ENCODE peak calls at places on chromosomes 11 and 22, in five cellular contexts. L is mammary epithelial cell, P is A549, D is HCT116, E is uterus. X is an unnamed sample.

GRCh38 chr11:60955566-60955965 is 3.6 kb upstream of the SLC15A3 start:
- DNase-seq in L (no peak), P (no peak), D (no peak), E (no peak), X (no peak)

GRCh38 chr11:290621-291231 is 1.8 kb downstream of the PGGHG start:
- DNase-seq in L (no peak), P (no peak), D (no peak), E (no peak), X (peak; percentile 59)

GRCh38 chr22:27913162-27913741 is 5.8 kb downstream of the PITPNB start:
- DNase-seq in L (no peak), P (no peak), D (no peak), E (no peak), X (no peak)

GRCh38 chr11:76838422-76839068 is 22.2 kb upstream of the ACER3 start:
- DNase-seq in L (no peak), P (peak; percentile 41), D (no peak), E (no peak), X (no peak)

GRCh38 chr22:26587991-26588613 is 1.8 kb downstream of the TPST2 start:
- DNase-seq in L (no peak), P (no peak), D (no peak), E (no peak), X (no peak)

GRCh38 chr11:18369398-18369797 is 25.0 kb upstream of the LDHA start:
- DNase-seq in L (no peak), P (no peak), D (no peak), E (no peak), X (no peak)

GRCh38 chr22:22237521-22237920 is 7.1 kb upstream of the VPREB1 start:
- DNase-seq in L (no peak), P (no peak), D (no peak), E (no peak), X (no peak)

GRCh38 chr11:66157182-66157864 is 87.3 kb downstream of the PACS1 start:
- DNase-seq in L (no peak), P (no peak), D (no peak), E (no peak), X (no peak)

GRCh38 chr22:38069372-38070249 is 12.4 kb downstream of the PICK1 start:
- DNase-seq in L (no peak), P (no peak), D (no peak), E (peak; percentile 74), X (no peak)

GRCh38 chr22:25172153-25172552 is 27.5 kb upstream of the CRYBB3 start:
- DNase-seq in L (no peak), P (peak; percentile 7), D (peak; percentile 8), E (no peak), X (peak; percentile 69)

GRCh38 chr11:68940651-68941323 is 37.1 kb downstream of the IGHMBP2 start:
- DNase-seq in L (no peak), P (no peak), D (no peak), E (no peak), X (no peak)

GRCh38 chr11:63999349-64000025 is 13.2 kb downstream of the OTUB1 start:
- DNase-seq in L (peak; percentile 89), P (no peak), D (no peak), E (peak; percentile 69), X (no peak)

GRCh38 chr22:20514658-20515406 is 7.4 kb downstream of the MED15 start:
- DNase-seq in L (peak; percentile 92), P (no peak), D (no peak), E (peak; percentile 31), X (no peak)

GRCh38 chr11:63705526-63705925 is 24.2 kb downstream of the RTN3 start:
- DNase-seq in L (no peak), P (no peak), D (no peak), E (no peak), X (no peak)

GRCh38 chr11:57277845-57278720 is 41.0 kb upstream of the APLNR start:
- DNase-seq in L (peak; percentile 64), P (peak; percentile 81), D (peak; percentile 69), E (peak; percentile 71), X (peak; percentile 75)

GRCh38 chr22:46083383-46084350 is 66.7 kb upstream of the PPARA start:
- DNase-seq in L (peak; percentile 32), P (no peak), D (no peak), E (peak; percentile 27), X (peak; percentile 48)

GRCh38 chr11:105738972-105739574 is 129.2 kb downstream of the GRIA4 start:
- DNase-seq in L (no peak), P (no peak), D (no peak), E (no peak), X (no peak)

GRCh38 chr22:48695251-48695650 is 1132.4 kb downstream of the BRD1 start:
- DNase-seq in L (no peak), P (no peak), D (no peak), E (no peak), X (no peak)

GRCh38 chr11:13962562-13963168 is at the start of gene SPON1:
- DNase-seq in L (peak; percentile 27), P (no peak), D (no peak), E (peak; percentile 63), X (peak; percentile 68)

GRCh38 chr11:134050541-134051383 is 18.1 kb upstream of the JAM3 start:
- DNase-seq in L (peak; percentile 34), P (peak; percentile 55), D (peak; percentile 33), E (peak; percentile 81), X (peak; percentile 86)

GRCh38 chr11:80502511-80502910 is 1061.7 kb upstream of the TENM4 start:
- DNase-seq in L (no peak), P (no peak), D (no peak), E (no peak), X (no peak)

GRCh38 chr22:48239461-48240164 is 1477.2 kb downstream of the TBC1D22A start:
- DNase-seq in L (no peak), P (no peak), D (no peak), E (no peak), X (no peak)

GRCh38 chr22:42432020-42432596 is at the start of gene NFAM1:
- DNase-seq in L (no peak), P (no peak), D (no peak), E (no peak), X (peak; percentile 81)

GRCh38 chr22:19807914-19808872 is 46.5 kb downstream of the GNB1L start:
- DNase-seq in L (no peak), P (no peak), D (no peak), E (peak; percentile 10), X (no peak)

GRCh38 chr11:122697636-122698167 is 42.2 kb downstream of the UBASH3B start:
- DNase-seq in L (peak; percentile 77), P (peak; percentile 28), D (no peak), E (no peak), X (no peak)

GRCh38 chr11:62501432-62501891 is 45.1 kb downstream of the AHNAK start:
- DNase-seq in L (no peak), P (no peak), D (no peak), E (no peak), X (no peak)

GRCh38 chr22:50583294-50583865 is 731 bp upstream of the CHKB start:
- DNase-seq in L (no peak), P (no peak), D (no peak), E (no peak), X (peak; percentile 58)

GRCh38 chr11:16226245-16226644 is 130.1 kb downstream of the SOX6 start:
- DNase-seq in L (peak; percentile 37), P (peak; percentile 3), D (no peak), E (no peak), X (peak; percentile 56)

GRCh38 chr11:92707665-92708064 is 261.8 kb upstream of the MTNR1B start:
- DNase-seq in L (no peak), P (no peak), D (no peak), E (no peak), X (no peak)

GRCh38 chr22:22023581-22024137 is 41.1 kb upstream of the TOP3B start:
- DNase-seq in L (no peak), P (no peak), D (no peak), E (no peak), X (no peak)

DNA sequence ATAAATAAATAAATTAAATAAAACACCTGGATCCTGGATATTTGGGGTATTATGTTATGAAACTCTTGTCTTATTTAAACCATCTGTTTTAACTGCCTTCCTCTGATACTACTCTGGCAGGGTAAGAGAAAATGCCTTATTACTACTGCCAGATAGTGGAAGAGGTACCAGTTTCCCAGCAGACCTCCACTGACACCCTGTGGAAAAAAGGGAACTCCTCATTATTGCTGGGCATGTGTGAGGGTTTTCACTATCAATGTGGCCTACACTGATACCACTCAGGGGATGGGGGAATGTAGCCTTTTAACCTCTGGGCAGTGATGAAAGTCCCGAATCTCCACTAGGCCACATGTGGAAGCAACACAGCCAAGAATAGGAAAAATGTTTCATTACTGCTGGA is 121.0 kb downstream of the LUZP2 start:
- DNase-seq in L (no peak), P (no peak), D (no peak), E (no peak), X (no peak)
- TF ChIP-seq CTCF in L (no peak), P (no peak), D (no peak), E (no peak), X (no peak)

DNA sequence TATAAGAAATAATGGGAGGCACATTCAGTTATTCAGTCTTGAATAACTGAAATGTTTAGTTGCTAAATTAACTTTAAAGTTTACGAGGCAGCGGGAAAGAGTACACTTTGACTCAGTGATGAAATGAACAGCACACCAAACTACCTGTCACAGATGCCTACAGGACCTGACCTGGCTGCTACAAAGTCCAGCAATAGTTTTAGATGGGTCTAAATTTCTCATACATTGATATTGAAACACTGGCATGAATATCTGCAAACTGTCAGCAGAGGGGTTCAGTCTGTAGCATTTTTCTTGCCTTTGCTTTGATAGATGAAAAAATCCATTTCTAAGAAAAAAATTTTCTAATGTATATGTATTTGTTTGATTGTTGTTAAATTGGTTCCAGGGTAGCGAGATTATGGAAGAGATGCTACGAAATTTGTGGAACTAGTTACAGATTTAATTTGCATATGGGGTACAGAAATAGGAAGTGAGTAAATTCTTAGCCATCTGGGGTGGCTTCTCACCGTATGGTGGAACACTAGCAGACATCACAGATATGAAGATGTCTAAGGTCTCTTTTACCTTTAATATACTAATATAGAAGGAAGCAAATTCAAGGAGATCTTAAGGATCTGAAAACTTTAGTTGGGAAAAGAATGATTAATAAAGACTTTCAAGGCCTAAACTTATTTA is 20.8 kb upstream of the GAB2 start:
- DNase-seq in L (no peak), P (no peak), D (no peak), E (no peak), X (no peak)
- H3K27ac ChIP-seq in L (no peak overlapping the region), P (no peak overlapping the region), D (no peak overlapping the region), E (no peak overlapping the region), X (no peak overlapping the region)

GRCh38 chr11:125553357-125553756 is 15.9 kb upstream of the EI24 start:
- DNase-seq in L (no peak), P (no peak), D (no peak), E (no peak), X (no peak)

GRCh38 chr11:125552927-125553326 is 16.4 kb upstream of the EI24 start:
- DNase-seq in L (no peak), P (no peak), D (no peak), E (no peak), X (no peak)

GRCh38 chr11:125550780-125551179 is 18.5 kb upstream of the EI24 start:
- DNase-seq in L (no peak), P (no peak), D (no peak), E (no peak), X (no peak)

GRCh38 chr11:125554038-125554437 is 15.2 kb upstream of the EI24 start:
- DNase-seq in L (no peak), P (no peak), D (peak; percentile 13), E (no peak), X (no peak)

GRCh38 chr11:125551835-125552342 is 17.4 kb upstream of the EI24 start:
- DNase-seq in L (no peak), P (no peak), D (no peak), E (no peak), X (no peak)
- H3K9me3 ChIP-seq in L (peaks cover 10% of the 10 kb centered on the region), P (peaks cover 16% of the 10 kb centered on the region), D (no peaks in the 10 kb centered on the region), E (no peaks in the 10 kb centered on the region), X (peaks cover 13% of the 10 kb centered on the region)

GRCh38 chr11:29518389-29519174 is 498.2 kb downstream of the KCNA4 start:
- DNase-seq in L (peak; percentile 50), P (no peak), D (no peak), E (no peak), X (no peak)
- TF ChIP-seq CTCF in L (peak; percentile 28), P (no peak), D (peak; percentile 3), E (no peak), X (peak; percentile 23)

X was measured in upper lobe of right lung.